ENCODE peak calls at places on chromosomes 4 and X, in four cellular contexts. R is IMR-90, E is H1, S is H9. I is an unnamed sample.

GRCh38 chrX:38558681-38559080 is 2.7 kb upstream of the TSPAN7 start:
- DNase-seq in E (no peak), R (no peak), S (no peak), I (no peak)

GRCh38 chr4:7526491-7526890 is 91.8 kb upstream of the PSAPL1 start:
- DNase-seq in S (no peak), R (no peak), E (no peak), I (no peak)

GRCh38 chr4:121822796-121823504 is 733 bp downstream of the CCNA2 start:
- DNase-seq in E (no peak), R (no peak), S (peak; percentile 32), I (peak; percentile 79)

GRCh38 chrX:619812-620493 is 10.6 kb upstream of the SHOX start:
- DNase-seq in E (peak; percentile 60), R (no peak), S (peak; percentile 30), I (no peak)

GRCh38 chr4:127759893-127760292 is 22.2 kb upstream of the HSPA4L start:
- DNase-seq in S (no peak), E (no peak), R (peak; percentile 4), I (no peak)

GRCh38 chr4:24914460-24914859 is 1.6 kb upstream of the CCDC149 start:
- DNase-seq in E (no peak), R (no peak), S (no peak), I (no peak)

GRCh38 chr4:101458914-101459313 is 111.6 kb upstream of the PPP3CA start:
- DNase-seq in E (no peak), R (peak; percentile 2), S (no peak), I (peak; percentile 26)

GRCh38 chr4:121791481-121791880 is 9.6 kb upstream of the EXOSC9 start:
- DNase-seq in S (no peak), E (no peak), R (peak; percentile 88), I (no peak)

GRCh38 chr4:189285377-189285776 is 655.3 kb upstream of the FRG1 start:
- DNase-seq in R (no peak), E (peak; percentile 66), S (peak; percentile 49), I (peak; percentile 57)

GRCh38 chrX:150310881-150311280 is 52.2 kb upstream of the MAMLD1 start:
- DNase-seq in R (no peak), S (peak; percentile 3), E (no peak), I (no peak)

GRCh38 chr4:112378858-112379257 is 81.7 kb downstream of the ALPK1 start:
- DNase-seq in E (no peak), R (no peak), S (no peak), I (peak; percentile 44)

GRCh38 chr4:43471950-43472349 is 579.4 kb downstream of the GRXCR1 start:
- DNase-seq in E (no peak), R (no peak), S (no peak), I (peak; percentile 14)

GRCh38 chr4:109406337-109406931 is 27.2 kb upstream of the SEC24B start:
- DNase-seq in S (no peak), E (no peak), R (peak; percentile 71), I (peak; percentile 70)

GRCh38 chrX:148995661-148996060 is 495.2 kb downstream of the AFF2 start:
- DNase-seq in R (no peak), S (no peak), E (no peak), I (no peak)

GRCh38 chr4:56215901-56216300 is 171.4 kb downstream of the AASDH start:
- DNase-seq in R (peak; percentile 7), E (no peak), S (peak; percentile 42), I (peak; percentile 41)

GRCh38 chr4:179625391-179625790 is 2183.2 kb upstream of the AGA start:
- DNase-seq in S (no peak), R (peak; percentile 91), E (no peak), I (peak; percentile 53)

GRCh38 chr4:105923507-105924238 is 28.4 kb downstream of the NPNT start:
- DNase-seq in R (no peak), S (no peak), E (no peak), I (peak; percentile 4)

DNA sequence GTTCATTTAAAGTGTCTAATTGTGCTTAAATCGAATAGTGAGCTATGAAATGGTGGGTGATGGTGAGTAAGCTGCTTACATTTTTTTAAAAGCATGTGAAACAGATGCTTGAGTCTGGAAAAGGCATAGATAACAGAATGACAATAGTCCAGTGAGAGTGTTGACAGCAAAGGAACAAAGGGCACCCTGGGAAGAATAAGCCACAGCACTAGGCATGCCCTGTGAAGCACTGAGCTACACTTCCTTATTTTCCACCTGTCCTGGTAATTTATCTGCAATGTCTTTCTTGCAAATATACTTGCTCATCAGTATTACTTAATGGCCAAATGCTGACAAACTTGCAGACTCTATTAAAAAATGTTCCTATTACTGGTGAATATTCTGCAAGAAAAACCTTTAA is 168.7 kb downstream of the PRDM5 start:
- DNase-seq in R (no peak), S (no peak), E (no peak), I (peak; percentile 18)
- H3K23ac ChIP-seq in R (no peak overlapping the region), S (no peak overlapping the region), E (no peak overlapping the region), I (no peak overlapping the region)

GRCh38 chr4:96767815-96768480 is 928.1 kb downstream of the PDHA2 start:
- DNase-seq in S (no peak), E (no peak), R (no peak), I (no peak)
- H4K5ac ChIP-seq in S (no peak overlapping the region), E (no peak overlapping the region), R (no peak overlapping the region), I (no peak overlapping the region)

DNA sequence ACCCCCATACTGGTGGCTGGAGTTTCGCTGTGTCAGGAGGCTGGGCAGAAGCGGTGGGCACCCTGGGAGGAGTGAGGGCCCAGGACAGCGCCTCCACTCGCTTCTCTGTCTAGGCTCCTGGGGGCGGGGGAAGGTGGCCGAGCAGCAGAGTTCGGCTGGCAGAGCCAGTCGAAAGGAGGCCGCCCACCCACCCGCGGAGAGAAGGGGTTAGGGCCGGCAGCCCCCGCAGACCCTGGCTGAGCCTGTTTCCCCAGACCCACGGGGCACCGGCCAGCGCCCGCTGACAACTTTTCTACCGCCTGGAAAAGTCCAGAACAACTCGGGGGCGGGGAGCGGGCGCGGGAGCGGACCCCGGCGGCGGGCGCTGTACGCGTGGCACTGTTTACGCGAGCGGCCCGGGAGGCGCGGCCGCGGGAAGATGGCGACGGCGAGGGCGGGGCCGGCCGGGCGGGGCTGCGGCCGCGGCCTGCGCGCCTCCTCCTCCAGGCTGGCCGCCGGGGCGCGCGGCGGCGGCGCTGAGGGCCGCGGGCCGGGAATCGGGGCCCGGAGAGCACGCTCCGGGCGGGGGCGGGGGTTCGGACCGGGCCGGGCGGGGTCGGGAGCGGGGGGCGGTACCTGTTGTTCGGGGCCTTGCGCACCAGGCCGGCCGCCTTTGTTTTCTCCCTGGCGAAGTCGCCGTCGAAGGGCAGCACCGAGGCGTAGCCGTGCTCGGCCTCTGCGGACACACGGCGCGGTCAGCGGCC is 628 bp downstream of the MXD4 start:
- DNase-seq in E (peak; percentile 78), R (peak; percentile 34), S (no peak), I (peak; percentile 53)
- H3K23ac ChIP-seq in E (no peak overlapping the region), R (peak overlapping the region; percentile 29), S (no peak overlapping the region), I (no peak overlapping the region)

GRCh38 chr4:150002561-150002960 is 75.7 kb upstream of the DCLK2 start:
- DNase-seq in E (no peak), R (peak; percentile 34), S (no peak), I (no peak)

GRCh38 chr4:150001815-150002214 is 76.4 kb upstream of the DCLK2 start:
- DNase-seq in R (peak; percentile 59), E (no peak), S (no peak), I (no peak)

GRCh38 chr4:149999485-150000074 is 78.7 kb upstream of the DCLK2 start:
- DNase-seq in E (no peak), R (peak; percentile 87), S (no peak), I (peak; percentile 65)

GRCh38 chr4:149995134-149995756 is 83.0 kb upstream of the DCLK2 start:
- DNase-seq in S (no peak), E (no peak), R (no peak), I (no peak)

GRCh38 chr4:149997881-149998421 is 80.3 kb upstream of the DCLK2 start:
- DNase-seq in R (peak; percentile 60), E (no peak), S (no peak), I (peak; percentile 37)
- H4K5ac ChIP-seq in R (peak overlapping the region; percentile 57), E (no peak overlapping the region), S (no peak overlapping the region), I (no peak overlapping the region)

DNA sequence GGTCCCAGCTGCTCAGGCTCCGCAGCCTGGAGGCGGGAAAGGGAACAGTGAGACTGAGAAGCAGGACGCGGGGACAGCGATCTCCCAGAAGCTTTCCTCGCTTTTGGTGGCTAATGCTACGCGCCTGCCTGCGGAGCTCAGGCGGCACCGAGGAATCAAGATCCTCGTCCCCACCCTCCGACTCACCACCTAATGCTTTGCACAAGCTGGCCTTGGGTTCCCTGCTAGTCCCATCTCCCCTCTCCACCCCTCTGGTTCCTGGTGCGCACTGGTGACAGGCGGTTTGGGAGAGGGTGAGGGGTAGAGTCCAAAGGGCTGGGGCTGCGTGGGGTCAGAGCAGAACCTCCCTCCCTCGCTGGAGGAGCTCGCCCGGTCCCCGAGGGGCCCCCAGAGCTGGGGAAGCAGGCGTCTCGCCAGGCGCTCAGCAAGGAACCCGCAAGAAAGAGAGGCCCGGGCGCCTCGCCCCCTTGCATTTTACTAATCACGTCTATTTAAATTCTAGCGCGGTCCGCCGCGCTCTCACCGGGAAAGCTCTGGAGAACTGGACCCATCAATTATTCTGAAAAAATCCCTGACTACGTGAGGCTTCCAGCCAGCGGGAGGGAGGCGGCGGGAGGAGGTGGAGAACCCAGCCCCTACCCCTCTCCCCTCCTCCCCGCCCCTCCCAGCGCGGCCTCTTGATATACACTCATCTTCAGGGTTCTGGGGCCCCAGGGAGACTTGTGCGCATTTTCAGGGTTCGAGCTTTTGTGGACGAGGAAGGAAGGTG is 9.1 kb downstream of the POU4F2 start:
- DNase-seq in E (peak; percentile 67), S (peak; percentile 62), R (no peak), I (peak; percentile 73)
- H3K23ac ChIP-seq in E (no peak overlapping the region), S (no peak overlapping the region), R (no peak overlapping the region), I (no peak overlapping the region)